ENCODE peak calls at places on chromosome 6, in six cellular contexts. O is astrocyte, L is H1, D is GM23248, F is neural progenitor cell, U is fibroblast of lung. X is an unnamed sample.
A peak's percentile ranks its signal among the peaks of the same experiment; 100 is the strongest.

GRCh38 chr6:44190712-44191111 is 26.0 kb upstream of the MYMX start:
- DNase-seq in O (no peak), L (no peak), D (no peak), F (no peak), U (no peak), X (no peak)

GRCh38 chr6:125794342-125795137 is 3.8 kb downstream of the NCOA7 start:
- DNase-seq in O (no peak), L (no peak), D (peak; percentile 42), F (no peak), U (peak; percentile 67), X (no peak)

GRCh38 chr6:32290886-32291450 is 67.1 kb upstream of the NOTCH4 start:
- DNase-seq in O (no peak), L (no peak), D (peak; percentile 31), F (no peak), U (no peak), X (no peak)

GRCh38 chr6:401994-402640 is 10.6 kb downstream of the IRF4 start:
- DNase-seq in O (no peak), L (no peak), D (no peak), F (no peak), U (no peak), X (no peak)

GRCh38 chr6:104527761-104528415 is 331.8 kb downstream of the HACE1 start:
- DNase-seq in O (peak; percentile 25), L (peak; percentile 69), D (peak; percentile 43), F (peak; percentile 54), U (peak; percentile 30), X (no peak)

GRCh38 chr6:29146154-29146553 is 24.6 kb upstream of the OR2J2 start:
- DNase-seq in O (no peak), L (no peak), D (peak; percentile 0), F (no peak), U (no peak), X (no peak)

GRCh38 chr6:102085257-102085656 is 691.7 kb downstream of the GRIK2 start:
- DNase-seq in O (no peak), L (no peak), D (no peak), F (no peak), U (no peak), X (no peak)

GRCh38 chr6:14211596-14211961 is 94.0 kb downstream of the CD83 start:
- DNase-seq in O (peak; percentile 18), L (no peak), D (peak; percentile 56), F (peak; percentile 95), U (peak; percentile 49), X (no peak)

GRCh38 chr6:40930555-40930954 is 108.5 kb downstream of the UNC5CL start:
- DNase-seq in O (no peak), L (no peak), D (peak; percentile 45), F (no peak), U (peak; percentile 34), X (no peak)

GRCh38 chr6:5833120-5833519 is 173.6 kb downstream of the NRN1 start:
- DNase-seq in O (no peak), L (no peak), D (no peak), F (no peak), U (no peak), X (no peak)

GRCh38 chr6:159193923-159194322 is 24.7 kb downstream of the FNDC1 start:
- DNase-seq in O (no peak), L (no peak), D (peak; percentile 68), F (no peak), U (no peak), X (no peak)
- H3K4me2 ChIP-seq in O (no peak overlapping the region), L (no peak overlapping the region), D (peak overlapping the region; percentile 59), F (no peak overlapping the region), U (no peak overlapping the region), X (no peak overlapping the region)

DNA sequence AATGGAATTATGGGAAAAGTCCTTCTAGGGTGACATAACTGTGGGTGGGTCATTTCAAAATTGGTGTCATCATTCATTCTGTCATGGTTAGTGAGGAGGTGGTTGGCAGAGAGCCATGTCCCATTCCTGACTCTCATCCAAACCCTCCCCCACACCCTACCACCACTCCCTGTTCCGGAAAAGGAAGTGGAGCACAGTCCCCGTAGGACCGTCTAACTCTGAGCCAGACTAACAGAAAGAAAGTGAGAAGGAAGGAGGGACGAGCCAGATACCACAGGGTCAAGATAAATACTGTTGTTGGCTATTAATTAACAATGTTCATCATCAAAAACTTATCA is 4.8 kb downstream of the TRIM10 start:
- DNase-seq in O (peak; percentile 42), L (no peak), D (peak; percentile 44), F (no peak), U (peak; percentile 26), X (no peak)
- H2AFZ ChIP-seq in O (peak overlapping the region; percentile 29), L (no peak overlapping the region), D (peak overlapping the region; percentile 53), F (no peak overlapping the region), U (no peak overlapping the region), X (no peak overlapping the region)

DNA sequence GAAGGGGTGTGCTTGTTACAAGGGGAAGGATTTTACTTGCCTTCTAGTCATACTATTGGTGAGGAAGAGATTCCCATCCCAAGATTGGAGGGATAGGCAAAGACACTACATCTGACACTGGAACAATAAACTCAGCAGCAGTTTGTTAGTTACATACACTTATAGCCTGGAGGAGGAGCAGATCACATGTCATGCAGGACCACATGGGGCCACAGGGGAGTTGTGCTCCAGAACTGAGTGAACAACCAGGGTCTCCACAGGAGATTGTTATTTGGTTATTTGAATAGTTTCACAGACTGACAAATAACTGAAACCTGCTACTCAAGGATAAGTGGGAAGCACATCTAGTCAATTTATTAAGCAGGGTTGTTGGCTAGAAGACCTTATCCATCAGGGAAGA is 559.4 kb upstream of the MANEA start:
- DNase-seq in O (no peak), L (no peak), D (no peak), F (no peak), U (no peak), X (no peak)
- TF ChIP-seq EZH2 in O (no peak), L (no peak), D (no peak), F (no peak), U (no peak), X (no peak)

GRCh38 chr6:127298475-127298874 is 31.8 kb downstream of the RNF146 start:
- DNase-seq in O (no peak), L (no peak), D (peak; percentile 33), F (no peak), U (no peak), X (no peak)

GRCh38 chr6:127302728-127303675 is 36.3 kb downstream of the RNF146 start:
- DNase-seq in O (no peak), L (no peak), D (peak; percentile 72), F (peak; percentile 25), U (peak; percentile 65), X (peak; percentile 28)

GRCh38 chr6:127301199-127301700 is 34.6 kb downstream of the RNF146 start:
- DNase-seq in O (peak; percentile 63), L (no peak), D (peak; percentile 28), F (no peak), U (peak; percentile 53), X (no peak)

GRCh38 chr6:127299522-127300240 is 33.0 kb downstream of the RNF146 start:
- DNase-seq in O (no peak), L (no peak), D (peak; percentile 66), F (no peak), U (no peak), X (no peak)

DNA sequence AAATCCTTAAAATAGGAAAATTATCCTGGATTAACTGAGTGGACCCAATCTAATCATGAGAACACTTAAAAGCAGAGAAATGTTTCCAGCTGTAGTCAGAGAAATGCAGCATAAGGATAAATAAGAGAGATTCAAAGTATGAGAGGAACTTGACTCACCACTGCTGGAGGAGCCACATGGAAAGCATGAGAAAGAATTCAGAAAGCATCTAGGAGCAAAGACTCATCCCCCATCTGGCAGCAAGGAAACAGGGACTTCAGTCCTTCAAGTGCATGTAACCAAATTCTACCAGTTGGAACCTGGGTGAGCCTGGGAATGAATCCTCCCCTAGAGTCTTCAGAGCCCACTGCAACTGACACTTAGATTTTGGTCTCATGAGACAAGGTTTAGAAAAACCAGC is 33.7 kb downstream of the RNF146 start:
- DNase-seq in O (peak; percentile 90), L (no peak), D (peak; percentile 95), F (peak; percentile 3), U (peak; percentile 70), X (no peak)
- H3K4me2 ChIP-seq in O (peak overlapping the region; percentile 37), L (no peak overlapping the region), D (peak overlapping the region; percentile 71), F (no peak overlapping the region), U (peak overlapping the region; percentile 62), X (no peak overlapping the region)

DNA sequence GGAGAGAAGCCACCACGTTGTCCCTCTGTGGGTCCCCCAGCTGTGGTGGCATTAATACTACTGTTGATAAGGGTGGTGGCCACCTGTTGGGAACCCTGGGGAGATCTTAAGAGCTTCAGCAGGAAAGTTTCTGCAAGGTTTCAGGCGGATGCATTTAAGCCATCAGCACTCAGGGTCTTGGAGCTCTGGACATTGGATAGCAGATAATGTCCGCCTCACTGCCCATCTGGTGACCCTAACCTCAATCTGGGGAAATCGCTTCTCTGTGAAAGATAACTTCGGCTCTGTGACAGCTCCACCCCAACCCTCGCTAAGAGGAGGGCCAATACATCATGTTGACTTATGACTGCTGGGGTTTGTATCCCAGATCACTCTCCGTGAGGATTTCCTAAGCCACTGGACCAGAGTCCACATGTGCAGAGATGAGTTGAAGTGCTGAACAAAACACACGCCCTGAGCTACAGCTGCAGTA is 92.9 kb downstream of the FOXC1 start:
- DNase-seq in O (no peak), L (no peak), D (no peak), F (no peak), U (no peak), X (no peak)
- H2AFZ ChIP-seq in O (no peak overlapping the region), L (no peak overlapping the region), D (peak overlapping the region; percentile 71), F (no peak overlapping the region), U (no peak overlapping the region), X (no peak overlapping the region)

DNA sequence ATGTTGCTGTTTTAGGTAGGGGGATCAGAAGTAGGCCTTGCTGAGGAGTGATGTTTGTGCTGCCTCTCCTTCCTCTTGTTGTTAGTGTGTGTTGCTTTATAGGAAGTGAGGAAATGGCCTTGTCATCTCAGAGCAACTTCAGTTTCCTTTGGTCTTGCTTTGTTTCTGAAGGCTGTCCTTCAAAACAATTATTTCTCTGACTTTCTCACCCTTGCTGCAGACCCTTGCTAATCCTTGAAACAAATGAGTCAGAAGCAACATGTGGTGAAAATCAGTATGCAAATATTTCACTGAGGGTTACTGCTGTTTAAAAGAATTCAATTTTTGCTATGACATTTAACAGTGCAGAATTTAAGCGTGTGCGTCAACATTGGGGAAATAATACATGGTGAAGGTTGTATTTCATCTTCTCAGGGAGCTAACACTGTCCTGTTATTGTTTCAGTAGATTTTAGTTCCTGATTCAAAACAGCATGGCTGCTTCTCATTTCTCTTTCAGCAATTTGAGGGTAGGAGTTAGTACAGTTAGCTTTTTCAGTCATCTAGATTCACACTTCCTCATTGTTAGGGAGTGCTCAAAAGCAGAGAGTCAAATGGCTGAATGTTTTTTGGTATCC is 13.8 kb downstream of the RNF144B start:
- DNase-seq in O (peak; percentile 74), L (no peak), D (peak; percentile 20), F (no peak), U (no peak), X (no peak)
- TF ChIP-seq EZH2 in O (no peak), L (no peak), D (no peak), F (no peak), U (no peak), X (no peak)

DNA sequence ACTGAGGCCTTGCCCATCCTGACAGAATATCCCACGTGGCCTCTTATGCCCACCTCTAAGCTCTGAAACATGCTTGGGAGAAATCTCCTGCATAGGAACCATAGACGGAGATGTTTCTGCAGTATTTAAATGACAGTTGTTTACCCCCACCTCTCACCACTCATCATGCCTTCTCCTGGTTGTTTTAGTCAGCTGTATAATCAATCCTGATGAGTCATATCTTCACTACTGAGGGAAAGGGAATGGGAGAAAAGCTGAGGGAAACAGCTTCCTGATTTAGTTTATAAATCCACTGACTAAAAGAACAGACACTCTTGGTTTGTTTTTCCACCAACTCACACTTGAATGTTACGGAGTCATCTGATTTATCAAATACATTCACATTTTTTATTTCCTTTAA is 113.2 kb upstream of the TENT5A start:
- DNase-seq in O (peak; percentile 85), L (no peak), D (peak; percentile 63), F (no peak), U (peak; percentile 85), X (no peak)
- H3K4me2 ChIP-seq in O (peak overlapping the region; percentile 63), L (no peak overlapping the region), D (peak overlapping the region; percentile 56), F (no peak overlapping the region), U (peak overlapping the region; percentile 68), X (no peak overlapping the region)